ENCODE peak calls at places on chromosomes 13 and 19, in four cellular contexts. R is PC-3, Z is bronchial epithelial cell, J is mesothelial cell of epicardium. U is an unnamed sample.

GRCh38 chr19:14434157-14434501 is 1.0 kb downstream of the PKN1 start:
- DNase-seq in J (no peak), R (peak; percentile 29), Z (no peak), U (no peak)

GRCh38 chr19:42480335-42481095 is 37.8 kb upstream of the CXCL17 start:
- DNase-seq in R (peak; percentile 61), J (no peak), Z (peak; percentile 73), U (no peak)

GRCh38 chr13:24168980-24169379 is 8.5 kb downstream of the SPATA13 start:
- DNase-seq in J (no peak), R (no peak), Z (no peak), U (no peak)

GRCh38 chr19:29003641-29004409 is 209.1 kb downstream of the UQCRFS1 start:
- DNase-seq in J (no peak), Z (no peak), R (no peak), U (no peak)

GRCh38 chr19:17348700-17349099 is 11.3 kb downstream of the GTPBP3 start:
- DNase-seq in J (peak; percentile 49), Z (peak; percentile 15), R (peak; percentile 78), U (no peak)

GRCh38 chr13:73138276-73138950 is 79.6 kb downstream of the KLF5 start:
- DNase-seq in R (peak; percentile 83), J (no peak), Z (peak; percentile 64), U (no peak)

GRCh38 chr13:66077286-66077685 is 1152.8 kb downstream of the PCDH9 start:
- DNase-seq in Z (peak; percentile 34), R (peak; percentile 38), J (no peak), U (no peak)

GRCh38 chr13:25455146-25455545 is 83.4 kb downstream of the ATP8A2 start:
- DNase-seq in J (no peak), Z (peak; percentile 73), R (peak; percentile 40), U (no peak)

GRCh38 chr19:43700368-43701015 is 15.4 kb upstream of the IRGC start:
- DNase-seq in Z (peak; percentile 46), R (peak; percentile 70), J (no peak), U (no peak)

GRCh38 chr19:10662384-10663251 is 8.5 kb downstream of the ILF3 start:
- DNase-seq in J (no peak), Z (no peak), R (no peak), U (no peak)

GRCh38 chr13:40082644-40083043 is 427.2 kb downstream of the COG6 start:
- DNase-seq in R (no peak), Z (no peak), J (no peak), U (no peak)

GRCh38 chr13:84563611-84564010 is 681.3 kb upstream of the SLITRK1 start:
- DNase-seq in Z (no peak), J (no peak), R (no peak), U (no peak)

GRCh38 chr19:13241321-13242104 is 91.3 kb downstream of the IER2 start:
- DNase-seq in J (no peak), Z (no peak), R (peak; percentile 26), U (no peak)
- TF ChIP-seq CTCF in J (no peak), Z (peak; percentile 1), R (peak; percentile 54), U (peak; percentile 14)

GRCh38 chr19:35141627-35142401 is 1.2 kb upstream of the FXYD7 start:
- DNase-seq in Z (no peak), R (no peak), J (no peak), U (no peak)

GRCh38 chr19:35142531-35143230 is 374 bp upstream of the FXYD7 start:
- DNase-seq in R (peak; percentile 63), J (peak; percentile 69), Z (no peak), U (peak; percentile 83)

GRCh38 chr19:35140207-35140897 is 1.7 kb downstream of the FXYD1 start:
- DNase-seq in Z (no peak), J (no peak), R (no peak), U (no peak)

GRCh38 chr19:35139618-35139943 is 957 bp downstream of the FXYD1 start:
- DNase-seq in R (no peak), Z (no peak), J (no peak), U (no peak)

GRCh38 chr19:35140898-35141626 is 2.0 kb upstream of the FXYD7 start:
- DNase-seq in R (peak; percentile 82), J (peak; percentile 83), Z (peak; percentile 81), U (peak; percentile 100)
- TF ChIP-seq CTCF in R (peak; percentile 39), J (no peak), Z (peak; percentile 76), U (no peak)

DNA sequence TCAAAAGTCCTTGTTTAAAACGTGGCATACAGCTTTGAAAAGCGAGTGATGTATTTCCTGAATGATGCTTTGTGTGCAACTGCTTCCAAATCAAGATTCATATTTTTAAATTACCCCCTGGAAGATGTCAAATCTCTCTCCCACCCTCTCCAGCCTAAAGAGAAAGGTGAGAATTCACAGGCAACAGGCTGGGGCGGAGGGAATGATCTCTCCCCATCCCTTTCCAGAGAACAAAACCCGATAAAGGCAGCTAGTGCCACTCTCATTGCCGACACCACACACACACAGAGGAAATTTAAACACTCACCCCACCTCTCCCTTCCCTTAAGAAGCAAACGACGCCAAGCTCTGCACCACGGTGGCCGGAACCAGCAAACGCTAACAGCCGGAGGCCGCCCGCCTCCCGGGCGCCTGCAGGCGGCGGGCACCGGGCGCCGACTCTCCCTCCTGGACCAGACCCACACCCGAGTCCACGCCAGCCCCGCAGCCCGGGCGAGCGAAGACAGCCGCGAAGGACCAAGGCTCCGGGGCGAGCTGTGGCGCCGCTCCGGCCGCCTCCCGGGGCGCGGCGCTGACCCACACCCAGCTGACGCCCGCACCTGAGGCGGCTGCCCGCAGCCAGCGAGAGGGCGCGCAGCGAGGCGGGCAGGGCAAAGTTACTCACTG is 485 bp downstream of the LNX2 start:
- DNase-seq in R (peak; percentile 29), Z (peak; percentile 31), J (no peak), U (no peak)
- TF ChIP-seq CTCF in R (peak; percentile 18), Z (peak; percentile 36), J (no peak), U (no peak)

GRCh38 chr19:12484371-12485322 is at the start of gene ZNF709:
- DNase-seq in J (peak; percentile 95), R (peak; percentile 88), Z (peak; percentile 69), U (peak; percentile 95)
- TF ChIP-seq CTCF in J (no peak), R (no peak), Z (no peak), U (no peak)